ENCODE peak calls at places on chromosome 15, in ten cellular contexts. E, X, Q, R, U, J, Z, T, D and B are unnamed samples.

GRCh38 chr15:47331796-47332480 is 385.4 kb upstream of the SEMA6D start:
- DNase-seq in E (no peak), X (peak), Q (no peak), R (peak), U (no peak), J (no peak), Z (peak), T (peak), D (no peak), B (no peak)

GRCh38 chr15:64052925-64053491 is 6.7 kb upstream of the DAPK2 start:
- DNase-seq in E (no peak), X (no peak), Q (no peak), R (no peak), U (no peak), J (no peak), Z (no peak), T (no peak), D (no peak), B (no peak)

GRCh38 chr15:39465843-39466242 is 115.0 kb upstream of the THBS1 start:
- DNase-seq in E (no peak), X (no peak), Q (no peak), R (no peak), U (no peak), J (no peak), Z (no peak), T (no peak), D (no peak), B (no peak)

GRCh38 chr15:36291501-36291900 is 287.9 kb upstream of the CDIN1 start:
- DNase-seq in E (no peak), X (peak), Q (no peak), R (no peak), U (no peak), J (peak), Z (no peak), T (no peak), D (no peak), B (no peak)

GRCh38 chr15:78034495-78035191 is 42.9 kb downstream of the TBC1D2B start:
- DNase-seq in E (peak), X (no peak), Q (no peak), R (no peak), U (peak), J (no peak), Z (peak), T (peak), D (no peak), B (no peak)

GRCh38 chr15:52558196-52558595 is 10.6 kb downstream of the ARPP19 start:
- DNase-seq in E (peak), X (no peak), Q (no peak), R (no peak), U (no peak), J (no peak), Z (no peak), T (peak), D (no peak), B (no peak)

GRCh38 chr15:74674161-74674560 is 21.7 kb downstream of the EDC3 start:
- DNase-seq in E (no peak), X (no peak), Q (no peak), R (no peak), U (no peak), J (no peak), Z (no peak), T (no peak), D (no peak), B (no peak)

GRCh38 chr15:59406446-59406845 is 31.5 kb upstream of the FAM81A start:
- DNase-seq in E (no peak), X (no peak), Q (no peak), R (no peak), U (no peak), J (no peak), Z (no peak), T (no peak), D (peak), B (no peak)

GRCh38 chr15:61871926-61872522 is 188.2 kb downstream of the VPS13C start:
- DNase-seq in E (no peak), X (peak), Q (no peak), R (no peak), U (no peak), J (no peak), Z (no peak), T (peak), D (no peak), B (peak)

GRCh38 chr15:96274698-96275097 is 55.8 kb upstream of the NR2F2 start:
- DNase-seq in E (no peak), X (no peak), Q (no peak), R (no peak), U (no peak), J (no peak), Z (no peak), T (peak), D (no peak), B (no peak)

GRCh38 chr15:79967331-79968182 is 3.4 kb downstream of the BCL2A1 start:
- DNase-seq in E (peak), X (no peak), Q (no peak), R (no peak), U (no peak), J (no peak), Z (no peak), T (no peak), D (no peak), B (no peak)

GRCh38 chr15:100601158-100601557 is 826 bp downstream of the LINS1 start:
- DNase-seq in E (peak), X (no peak), Q (peak), R (no peak), U (no peak), J (no peak), Z (peak), T (peak), D (no peak), B (peak)

GRCh38 chr15:66046751-66047150 is 177.5 kb downstream of the RAB11A start:
- DNase-seq in E (no peak), X (no peak), Q (peak), R (no peak), U (no peak), J (peak), Z (no peak), T (no peak), D (no peak), B (peak)

GRCh38 chr15:88745696-88746095 is 57.5 kb upstream of the ACAN start:
- DNase-seq in E (no peak), X (no peak), Q (no peak), R (peak), U (no peak), J (no peak), Z (no peak), T (peak), D (no peak), B (no peak)

GRCh38 chr15:80266745-80267144 is 14.7 kb upstream of the CTXND1 start:
- DNase-seq in E (no peak), X (no peak), Q (no peak), R (no peak), U (no peak), J (no peak), Z (no peak), T (no peak), D (no peak), B (no peak)

GRCh38 chr15:66748320-66748779 is 46.3 kb downstream of the SMAD6 start:
- DNase-seq in E (no peak), X (no peak), Q (no peak), R (peak), U (no peak), J (no peak), Z (no peak), T (peak), D (no peak), B (no peak)

GRCh38 chr15:64806509-64806908 is 18.9 kb downstream of the PIF1 start:
- DNase-seq in E (no peak), X (no peak), Q (no peak), R (no peak), U (no peak), J (no peak), Z (no peak), T (no peak), D (no peak), B (no peak)

GRCh38 chr15:23648920-23649515 is 1.4 kb upstream of the MAGEL2 start:
- DNase-seq in E (no peak), X (peak), Q (no peak), R (no peak), U (peak), J (peak), Z (peak), T (no peak), D (no peak), B (peak)

GRCh38 chr15:53446376-53446775 is 313.1 kb downstream of the WDR72 start:
- DNase-seq in E (no peak), X (no peak), Q (no peak), R (no peak), U (no peak), J (no peak), Z (no peak), T (no peak), D (no peak), B (no peak)

GRCh38 chr15:90947577-90948357 is 6.9 kb upstream of the RCCD1 start:
- DNase-seq in E (no peak), X (no peak), Q (no peak), R (no peak), U (no peak), J (no peak), Z (no peak), T (no peak), D (no peak), B (no peak)

GRCh38 chr15:55196458-55197361 is at the start of gene RSL24D1:
- DNase-seq in E (peak), X (peak), Q (peak), R (peak), U (peak), J (peak), Z (peak), T (peak), D (peak), B (peak)

GRCh38 chr15:77393471-77393840 is 26.4 kb downstream of the PEAK1 start:
- DNase-seq in E (no peak), X (no peak), Q (no peak), R (no peak), U (no peak), J (no peak), Z (no peak), T (peak), D (no peak), B (no peak)

GRCh38 chr15:72086010-72086697 is 31.8 kb downstream of the MYO9A start:
- DNase-seq in E (no peak), X (no peak), Q (no peak), R (no peak), U (no peak), J (peak), Z (peak), T (no peak), D (no peak), B (peak)

GRCh38 chr15:27017168-27017809 is 46.3 kb downstream of the GABRG3 start:
- DNase-seq in E (no peak), X (peak), Q (peak), R (peak), U (no peak), J (peak), Z (no peak), T (no peak), D (no peak), B (peak)

GRCh38 chr15:42375941-42376340 is 16.6 kb downstream of the CAPN3 start:
- DNase-seq in E (no peak), X (no peak), Q (no peak), R (no peak), U (no peak), J (no peak), Z (no peak), T (no peak), D (no peak), B (no peak)

GRCh38 chr15:40782609-40783227 is 12.9 kb downstream of the C15orf62 start:
- DNase-seq in E (peak), X (peak), Q (peak), R (no peak), U (peak), J (peak), Z (peak), T (peak), D (no peak), B (peak)

GRCh38 chr15:62833671-62834070 is 208.9 kb upstream of the TPM1 start:
- DNase-seq in E (no peak), X (no peak), Q (no peak), R (no peak), U (no peak), J (no peak), Z (no peak), T (no peak), D (no peak), B (no peak)

GRCh38 chr15:40217166-40217785 is 21.6 kb upstream of the PAK6 start:
- DNase-seq in E (no peak), X (peak), Q (peak), R (peak), U (no peak), J (peak), Z (no peak), T (peak), D (no peak), B (peak)

GRCh38 chr15:41847981-41848380 is 9.3 kb downstream of the PLA2G4B start:
- DNase-seq in E (no peak), X (no peak), Q (no peak), R (no peak), U (no peak), J (no peak), Z (no peak), T (no peak), D (no peak), B (no peak)

GRCh38 chr15:45180201-45180600 is 7.6 kb downstream of the SHF start:
- DNase-seq in E (no peak), X (no peak), Q (peak), R (no peak), U (no peak), J (no peak), Z (no peak), T (no peak), D (no peak), B (peak)

GRCh38 chr15:83404143-83404542 is 43.0 kb upstream of the SH3GL3 start:
- DNase-seq in E (no peak), X (no peak), Q (no peak), R (no peak), U (no peak), J (no peak), Z (no peak), T (no peak), D (no peak), B (no peak)

GRCh38 chr15:29805043-29805707 is 17.1 kb downstream of the TJP1 start:
- DNase-seq in E (no peak), X (no peak), Q (no peak), R (peak), U (no peak), J (no peak), Z (no peak), T (peak), D (no peak), B (peak)

GRCh38 chr15:33753012-33753411 is 215.3 kb upstream of the CHRM5 start:
- DNase-seq in E (no peak), X (no peak), Q (no peak), R (no peak), U (no peak), J (no peak), Z (no peak), T (no peak), D (no peak), B (no peak)

GRCh38 chr15:50879016-50879415 is 29.5 kb upstream of the AP4E1 start:
- DNase-seq in E (no peak), X (no peak), Q (no peak), R (no peak), U (no peak), J (no peak), Z (no peak), T (no peak), D (no peak), B (no peak)

GRCh38 chr15:29622637-29623036 is 199.6 kb downstream of the TJP1 start:
- DNase-seq in E (no peak), X (no peak), Q (no peak), R (no peak), U (no peak), J (no peak), Z (no peak), T (peak), D (no peak), B (no peak)

GRCh38 chr15:68617777-68618176 is 39.0 kb downstream of the CORO2B start:
- DNase-seq in E (no peak), X (no peak), Q (no peak), R (no peak), U (no peak), J (no peak), Z (no peak), T (no peak), D (no peak), B (no peak)